ENCODE peak calls at places on chromosomes 7 and 10, in seven cellular contexts. C is tibial nerve, L is esophagus squamous epithelium, N is HFF-Myc, F is lower lobe of right lung, U is Calu3, Y is right lobe of liver. M is an unnamed sample.

GRCh38 chr7:2809903-2810628 is 34.0 kb downstream of the GNA12 start:
- DNase-seq in C (no peak), L (no peak), N (no peak), F (no peak), U (no peak), Y (no peak), M (no peak)

GRCh38 chr10:47364366-47364765 is 16.2 kb downstream of the RBP3 start:
- DNase-seq in C (no peak), L (no peak), N (no peak), F (no peak), U (no peak), Y (no peak), M (no peak)

GRCh38 chr7:18541189-18541870 is 45.8 kb downstream of the HDAC9 start:
- DNase-seq in C (no peak), L (no peak), N (peak), F (peak), U (no peak), Y (no peak), M (no peak)

GRCh38 chr7:158135931-158136330 is 451.7 kb downstream of the PTPRN2 start:
- DNase-seq in C (no peak), L (no peak), N (no peak), F (no peak), U (no peak), Y (no peak), M (no peak)

GRCh38 chr10:85995791-85996190 is 370.8 kb downstream of the GRID1 start:
- DNase-seq in C (no peak), L (no peak), N (no peak), F (no peak), U (peak), Y (no peak), M (no peak)

GRCh38 chr10:127878474-127879055 is 14.2 kb downstream of the CLRN3 start:
- DNase-seq in C (no peak), L (no peak), N (no peak), F (no peak), U (no peak), Y (no peak), M (no peak)

GRCh38 chr7:32588657-32589056 is 93.4 kb downstream of the AVL9 start:
- DNase-seq in C (no peak), L (no peak), N (peak), F (no peak), U (no peak), Y (no peak), M (no peak)

GRCh38 chr10:1626835-1627234 is 110.5 kb downstream of the ADARB2 start:
- DNase-seq in C (no peak), L (no peak), N (no peak), F (no peak), U (no peak), Y (no peak), M (no peak)

GRCh38 chr10:23096814-23097549 is 1.6 kb downstream of the MSRB2 start:
- DNase-seq in C (no peak), L (no peak), N (no peak), F (no peak), U (no peak), Y (no peak), M (peak)

GRCh38 chr7:101702362-101702850 is 73.3 kb upstream of the MYL10 start:
- DNase-seq in C (no peak), L (no peak), N (no peak), F (no peak), U (no peak), Y (no peak), M (no peak)
- TF ChIP-seq CTCF in C (no peak), L (no peak), N (no peak), F (no peak), U (no peak), Y (no peak), M (no peak)

DNA sequence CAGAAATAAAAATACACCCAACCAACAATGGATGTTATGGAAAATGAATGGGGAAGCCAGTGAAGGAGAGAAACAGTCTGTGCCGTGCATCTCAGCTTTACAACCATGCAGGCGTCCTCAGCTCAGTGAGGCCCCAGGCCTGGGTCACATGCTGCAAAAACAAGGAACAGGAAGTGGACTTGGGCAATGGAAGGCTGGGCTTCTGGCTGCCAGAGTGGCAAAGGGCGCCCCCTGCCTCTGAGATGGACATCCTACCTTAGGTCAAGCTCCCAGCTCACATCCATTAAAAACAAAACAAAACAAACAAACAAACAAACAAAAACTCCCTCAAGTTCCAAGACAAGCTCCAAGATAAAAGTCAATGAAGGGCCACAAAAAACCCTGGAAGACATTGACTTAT is 54.7 kb upstream of the AFAP1L2 start:
- DNase-seq in C (no peak), L (no peak), N (no peak), F (peak), U (peak), Y (no peak), M (no peak)
- TF ChIP-seq CTCF in C (no peak), L (no peak), N (peak), F (peak), U (peak), Y (peak), M (no peak)

GRCh38 chr7:81244213-81244612 is 325.4 kb upstream of the SEMA3C start:
- DNase-seq in C (no peak), L (no peak), N (peak), F (no peak), U (no peak), Y (no peak), M (no peak)
- TF ChIP-seq CTCF in C (no peak), L (no peak), N (no peak), F (no peak), U (no peak), Y (no peak), M (no peak)

DNA sequence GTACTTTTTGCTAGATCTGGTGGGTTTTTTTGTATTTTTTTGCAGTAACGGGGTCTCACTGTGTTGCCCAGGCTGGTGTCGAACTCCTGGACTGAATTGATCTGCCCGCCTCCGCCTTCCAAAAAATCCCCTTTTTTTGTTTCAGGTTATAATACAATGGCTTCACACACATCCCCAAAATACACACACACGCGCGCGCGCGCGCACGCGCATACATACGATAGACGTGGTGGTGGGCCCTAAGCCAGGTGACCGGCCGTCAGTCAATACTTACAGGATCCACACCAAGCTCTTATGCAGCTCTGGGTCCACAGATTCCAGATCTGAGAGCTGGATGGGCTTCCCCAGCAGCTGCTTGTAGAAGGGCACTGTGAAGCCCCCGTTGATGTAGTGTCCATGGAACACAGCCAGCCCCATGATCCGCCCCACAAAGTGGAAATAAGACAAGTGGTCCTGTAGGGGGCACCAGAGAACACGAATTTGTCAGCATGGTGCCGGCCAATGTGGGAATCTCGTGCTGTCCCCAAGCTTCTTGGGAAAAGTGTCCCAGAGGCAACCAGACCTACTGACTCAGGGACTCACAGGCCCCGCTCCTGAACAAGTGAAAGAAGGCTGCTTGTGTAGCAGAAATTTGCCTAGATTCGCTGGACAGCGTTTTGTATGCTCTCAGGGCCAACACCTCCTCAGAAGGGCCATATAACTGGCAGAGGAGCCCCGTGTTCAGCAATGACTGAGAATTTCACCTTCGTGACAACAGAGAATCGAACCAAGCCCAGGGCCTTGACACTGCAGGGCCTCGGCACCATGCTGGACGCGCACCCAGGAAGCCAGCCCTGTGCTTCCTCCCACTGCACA is 103.6 kb downstream of the SMURF1 start:
- DNase-seq in C (peak), L (no peak), N (peak), F (peak), U (peak), Y (peak), M (peak)
- TF ChIP-seq CTCF in C (peak), L (peak), N (peak), F (peak), U (peak), Y (peak), M (peak)

DNA sequence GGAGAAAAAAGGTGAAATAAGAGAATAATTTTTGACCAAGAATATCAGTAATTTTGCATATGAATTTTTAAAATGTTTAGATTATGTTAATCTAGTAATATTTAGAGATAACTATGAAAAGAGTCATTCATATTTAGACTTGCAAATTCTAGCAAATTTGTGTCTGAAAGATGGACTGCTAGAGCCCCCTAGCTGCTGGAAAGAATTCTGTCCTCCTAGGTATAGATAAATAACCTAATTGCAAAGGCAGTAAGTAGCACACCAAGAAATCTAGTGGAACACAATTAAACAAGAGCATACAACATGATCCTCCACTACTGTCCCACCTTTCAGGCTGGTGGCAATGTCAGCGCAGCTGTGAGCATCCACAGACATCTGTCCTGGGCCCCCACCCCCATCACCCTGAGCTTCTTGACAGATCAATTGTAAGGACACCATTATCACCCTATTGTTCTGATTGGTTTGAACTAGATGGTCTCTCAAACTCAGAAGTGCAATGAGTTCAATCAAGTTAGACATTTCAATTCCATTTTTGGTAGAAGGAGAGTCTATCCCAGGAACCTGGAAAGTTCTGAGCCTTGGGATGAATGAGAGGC is 15.0 kb upstream of the GFRA1 start:
- DNase-seq in C (no peak), L (no peak), N (no peak), F (no peak), U (peak), Y (no peak), M (no peak)
- TF ChIP-seq CTCF in C (peak), L (peak), N (peak), F (peak), U (no peak), Y (peak), M (peak)

DNA sequence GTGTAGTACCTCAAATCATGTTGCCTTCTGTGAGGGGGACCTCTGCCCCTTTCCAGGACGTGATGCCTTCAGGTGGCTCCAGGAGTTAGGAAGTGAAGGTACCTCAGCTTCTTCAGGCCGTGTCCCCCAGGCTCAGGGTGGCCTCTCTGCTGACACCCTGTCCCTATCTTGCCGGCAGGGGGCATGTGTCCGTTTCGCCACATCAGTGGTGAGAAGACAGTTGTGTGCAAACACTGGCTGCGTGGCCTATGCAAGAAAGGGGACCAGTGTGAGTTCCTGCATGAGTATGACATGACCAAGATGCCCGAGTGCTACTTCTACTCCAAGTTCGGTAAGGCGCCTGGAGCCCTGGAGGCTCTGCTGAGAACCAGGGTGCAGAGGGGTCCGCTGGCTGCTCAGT is 9.2 kb downstream of the CPSF4 start:
- DNase-seq in C (no peak), L (no peak), N (no peak), F (no peak), U (peak), Y (no peak), M (no peak)
- TF ChIP-seq CTCF in C (no peak), L (no peak), N (no peak), F (no peak), U (no peak), Y (peak), M (no peak)